ENCODE peak calls at places on chromosomes 3 and 15, in five cellular contexts. J is T-cell, W is HT1080, U is right cardiac atrium, R is NCI-H1105. E is an unnamed sample.

GRCh38 chr3:179528786-179529185 is 33.9 kb upstream of the ACTL6A start:
- DNase-seq in R (no peak), J (no peak), W (peak; percentile 80), U (no peak), E (no peak)

GRCh38 chr3:132713977-132714727 is 8.1 kb downstream of the NPHP3 start:
- DNase-seq in J (no peak), W (no peak), U (no peak), R (no peak), E (no peak)

GRCh38 chr3:179463299-179463698 is 12.0 kb upstream of the GNB4 start:
- DNase-seq in W (no peak), J (no peak), U (no peak), R (no peak), E (no peak)

GRCh38 chr3:119700269-119700919 is 2.4 kb upstream of the CFAP91 start:
- DNase-seq in R (no peak), U (no peak), J (no peak), W (peak; percentile 73), E (peak; percentile 37)

GRCh38 chr15:97087337-97087736 is 756.8 kb downstream of the NR2F2 start:
- DNase-seq in W (no peak), R (no peak), U (no peak), J (no peak), E (no peak)

GRCh38 chr3:24042174-24042878 is 97.2 kb downstream of the NR1D2 start:
- DNase-seq in W (no peak), U (no peak), J (no peak), R (no peak), E (no peak)

GRCh38 chr3:18064586-18064985 is 322.2 kb upstream of the TBC1D5 start:
- DNase-seq in R (no peak), U (no peak), W (no peak), J (no peak), E (no peak)

GRCh38 chr3:133273346-133273745 is 126.5 kb upstream of the BFSP2 start:
- DNase-seq in W (no peak), R (no peak), J (no peak), U (no peak), E (no peak)

GRCh38 chr15:68739390-68740075 is 81.2 kb downstream of the ANP32A start:
- DNase-seq in R (no peak), W (no peak), U (no peak), J (no peak), E (no peak)

GRCh38 chr15:101560722-101561583 is 71.4 kb upstream of the PCSK6 start:
- DNase-seq in R (no peak), W (no peak), U (no peak), J (no peak), E (no peak)

GRCh38 chr3:42115223-42115622 is 24.1 kb downstream of the TRAK1 start:
- DNase-seq in R (no peak), W (no peak), U (peak; percentile 56), J (no peak), E (no peak)

GRCh38 chr3:18445421-18446066 is 20.4 kb upstream of the SATB1 start:
- DNase-seq in U (no peak), J (peak; percentile 88), W (no peak), R (no peak), E (peak; percentile 87)

E was measured in CD4-positive, CD25-positive, alpha-beta regulatory T cell.